ENCODE peak calls at places on chromosomes 2 and 18, in five cellular contexts. One of them, this sample, is unnamed. For H3K4me1, the result is how much of the 10 kb centered on the place peaks cover.

GRCh38 chr2:66575625-66576371 is 140.9 kb downstream of the MEIS1 start:
- DNase-seq in mesendoderm: peak
- DNase-seq in IMR-90: peak
- DNase-seq in H1: no peak
- DNase-seq in neuronal stem cell: peak
- DNase-seq in this sample: peak

GRCh38 chr2:196059491-196059960 is 9.1 kb downstream of the DNAH7 start:
- DNase-seq in mesendoderm: peak
- DNase-seq in neuronal stem cell: no peak
- DNase-seq in IMR-90: no peak
- DNase-seq in H1: no peak
- DNase-seq in this sample: no peak

GRCh38 chr2:180291060-180291459 is 284.0 kb upstream of the CWC22 start:
- DNase-seq in mesendoderm: no peak
- DNase-seq in neuronal stem cell: no peak
- DNase-seq in IMR-90: peak
- DNase-seq in H1: no peak
- DNase-seq in this sample: no peak

GRCh38 chr2:107363811-107364210 is 462.9 kb upstream of the RGPD4 start:
- DNase-seq in mesendoderm: no peak
- DNase-seq in H1: no peak
- DNase-seq in neuronal stem cell: no peak
- DNase-seq in IMR-90: no peak
- DNase-seq in this sample: no peak

GRCh38 chr2:66170681-66171234 is 264.2 kb upstream of the MEIS1 start:
- DNase-seq in mesendoderm: peak
- DNase-seq in H1: no peak
- DNase-seq in neuronal stem cell: no peak
- DNase-seq in IMR-90: peak
- DNase-seq in this sample: no peak

GRCh38 chr18:79519751-79520472 is 124.2 kb downstream of the NFATC1 start:
- DNase-seq in mesendoderm: peak
- DNase-seq in neuronal stem cell: no peak
- DNase-seq in H1: no peak
- DNase-seq in IMR-90: peak
- DNase-seq in this sample: no peak

GRCh38 chr18:61859118-61859517 is 33.7 kb downstream of the RNF152 start:
- DNase-seq in mesendoderm: no peak
- DNase-seq in IMR-90: no peak
- DNase-seq in H1: no peak
- DNase-seq in neuronal stem cell: no peak
- DNase-seq in this sample: no peak

GRCh38 chr2:10414000-10414451 is 34.1 kb downstream of the ODC1 start:
- DNase-seq in H1: no peak
- DNase-seq in IMR-90: peak
- DNase-seq in neuronal stem cell: no peak
- DNase-seq in mesendoderm: no peak
- DNase-seq in this sample: peak

GRCh38 chr2:3465844-3466481 is 53.4 kb downstream of the ADI1 start:
- DNase-seq in H1: no peak
- DNase-seq in mesendoderm: peak
- DNase-seq in neuronal stem cell: no peak
- DNase-seq in IMR-90: peak
- DNase-seq in this sample: peak

GRCh38 chr2:240449764-240450531 is 14.5 kb downstream of the GPC1 start:
- DNase-seq in IMR-90: peak
- DNase-seq in neuronal stem cell: no peak
- DNase-seq in H1: no peak
- DNase-seq in mesendoderm: peak
- DNase-seq in this sample: peak

GRCh38 chr18:12296457-12296856 is 11.6 kb upstream of the TUBB6 start:
- DNase-seq in mesendoderm: no peak
- DNase-seq in IMR-90: no peak
- DNase-seq in H1: no peak
- DNase-seq in neuronal stem cell: no peak
- DNase-seq in this sample: no peak

GRCh38 chr2:170714156-170715061 is 728 bp upstream of the SP5 start:
- DNase-seq in mesendoderm: peak
- DNase-seq in IMR-90: no peak
- DNase-seq in neuronal stem cell: peak
- DNase-seq in H1: no peak
- DNase-seq in this sample: no peak

GRCh38 chr18:52237551-52237950 is 102.4 kb upstream of the DCC start:
- DNase-seq in neuronal stem cell: no peak
- DNase-seq in mesendoderm: no peak
- DNase-seq in IMR-90: peak
- DNase-seq in H1: no peak
- DNase-seq in this sample: no peak

GRCh38 chr2:106843001-106843909 is 42.7 kb downstream of the ST6GAL2 start:
- DNase-seq in IMR-90: no peak
- DNase-seq in mesendoderm: no peak
- DNase-seq in H1: no peak
- DNase-seq in neuronal stem cell: no peak
- DNase-seq in this sample: no peak

GRCh38 chr2:115161531-115162453 is 719.4 kb downstream of the DPP10 start:
- DNase-seq in IMR-90: no peak
- DNase-seq in mesendoderm: peak
- DNase-seq in H1: peak
- DNase-seq in neuronal stem cell: peak
- DNase-seq in this sample: no peak

GRCh38 chr2:48849770-48850169 is 94.2 kb upstream of the LHCGR start:
- DNase-seq in H1: no peak
- DNase-seq in IMR-90: peak
- DNase-seq in neuronal stem cell: no peak
- DNase-seq in mesendoderm: no peak
- DNase-seq in this sample: no peak

GRCh38 chr18:46291149-46291548 is 187.0 kb downstream of the HAUS1 start:
- DNase-seq in IMR-90: no peak
- DNase-seq in H1: no peak
- DNase-seq in neuronal stem cell: no peak
- DNase-seq in mesendoderm: no peak
- DNase-seq in this sample: no peak

GRCh38 chr2:184154438-184154837 is 443.9 kb upstream of the ZNF804A start:
- DNase-seq in neuronal stem cell: no peak
- DNase-seq in H1: no peak
- DNase-seq in mesendoderm: peak
- DNase-seq in IMR-90: no peak
- DNase-seq in this sample: peak

GRCh38 chr2:226979004-226979403 is 143.2 kb downstream of the RHBDD1 start:
- DNase-seq in H1: no peak
- DNase-seq in IMR-90: no peak
- DNase-seq in mesendoderm: peak
- DNase-seq in neuronal stem cell: no peak
- DNase-seq in this sample: no peak

GRCh38 chr2:149161481-149162225 is 123.2 kb downstream of the LYPD6B start:
- DNase-seq in neuronal stem cell: no peak
- DNase-seq in mesendoderm: no peak
- DNase-seq in IMR-90: no peak
- DNase-seq in H1: no peak
- DNase-seq in this sample: peak

GRCh38 chr2:180847073-180847472 is 133.3 kb upstream of the UBE2E3 start:
- DNase-seq in H1: no peak
- DNase-seq in IMR-90: no peak
- DNase-seq in mesendoderm: no peak
- DNase-seq in neuronal stem cell: no peak
- DNase-seq in this sample: no peak

GRCh38 chr2:200788129-200788718 is 23.5 kb upstream of the BZW1 start:
- DNase-seq in neuronal stem cell: no peak
- DNase-seq in H1: no peak
- DNase-seq in mesendoderm: no peak
- DNase-seq in IMR-90: peak
- DNase-seq in this sample: peak

GRCh38 chr2:166521155-166521554 is 27.1 kb upstream of the SCN7A start:
- DNase-seq in mesendoderm: no peak
- DNase-seq in neuronal stem cell: no peak
- DNase-seq in H1: no peak
- DNase-seq in IMR-90: peak
- DNase-seq in this sample: no peak

GRCh38 chr2:47339745-47340541 is 63.0 kb upstream of the MSH2 start:
- DNase-seq in H1: no peak
- DNase-seq in IMR-90: peak
- DNase-seq in mesendoderm: peak
- DNase-seq in neuronal stem cell: no peak
- DNase-seq in this sample: peak

GRCh38 chr2:226673314-226673723 is 126.3 kb downstream of the IRS1 start:
- DNase-seq in mesendoderm: peak
- DNase-seq in H1: no peak
- DNase-seq in IMR-90: peak
- DNase-seq in neuronal stem cell: no peak
- DNase-seq in this sample: peak

GRCh38 chr2:219399716-219400478 is 12.2 kb upstream of the DNPEP start:
- DNase-seq in neuronal stem cell: no peak
- DNase-seq in mesendoderm: no peak
- DNase-seq in IMR-90: no peak
- DNase-seq in H1: no peak
- DNase-seq in this sample: peak

GRCh38 chr2:130766711-130767407 is 11.5 kb downstream of the AMER3 start:
- DNase-seq in H1: no peak
- DNase-seq in mesendoderm: no peak
- DNase-seq in neuronal stem cell: no peak
- DNase-seq in IMR-90: no peak
- DNase-seq in this sample: no peak

GRCh38 chr2:176461098-176461497 is 191.9 kb downstream of the MTX2 start:
- DNase-seq in mesendoderm: peak
- DNase-seq in neuronal stem cell: no peak
- DNase-seq in H1: no peak
- DNase-seq in IMR-90: peak
- DNase-seq in this sample: peak

GRCh38 chr2:217270089-217270800 is 410.4 kb upstream of the TNP1 start:
- DNase-seq in mesendoderm: peak
- DNase-seq in neuronal stem cell: peak
- DNase-seq in H1: peak
- DNase-seq in IMR-90: no peak
- DNase-seq in this sample: no peak

GRCh38 chr2:240813231-240813921 is 6.6 kb downstream of the KIF1A start:
- DNase-seq in mesendoderm: no peak
- DNase-seq in H1: no peak
- DNase-seq in neuronal stem cell: no peak
- DNase-seq in IMR-90: no peak
- DNase-seq in this sample: no peak

GRCh38 chr2:6493266-6493665 is 372.4 kb downstream of the CMPK2 start:
- DNase-seq in IMR-90: no peak
- DNase-seq in H1: no peak
- DNase-seq in neuronal stem cell: no peak
- DNase-seq in mesendoderm: no peak
- DNase-seq in this sample: no peak

GRCh38 chr2:126894585-126895182 is 4.0 kb upstream of the TEX51 start:
- DNase-seq in IMR-90: no peak
- DNase-seq in H1: no peak
- DNase-seq in mesendoderm: no peak
- DNase-seq in neuronal stem cell: no peak
- DNase-seq in this sample: no peak

DNA sequence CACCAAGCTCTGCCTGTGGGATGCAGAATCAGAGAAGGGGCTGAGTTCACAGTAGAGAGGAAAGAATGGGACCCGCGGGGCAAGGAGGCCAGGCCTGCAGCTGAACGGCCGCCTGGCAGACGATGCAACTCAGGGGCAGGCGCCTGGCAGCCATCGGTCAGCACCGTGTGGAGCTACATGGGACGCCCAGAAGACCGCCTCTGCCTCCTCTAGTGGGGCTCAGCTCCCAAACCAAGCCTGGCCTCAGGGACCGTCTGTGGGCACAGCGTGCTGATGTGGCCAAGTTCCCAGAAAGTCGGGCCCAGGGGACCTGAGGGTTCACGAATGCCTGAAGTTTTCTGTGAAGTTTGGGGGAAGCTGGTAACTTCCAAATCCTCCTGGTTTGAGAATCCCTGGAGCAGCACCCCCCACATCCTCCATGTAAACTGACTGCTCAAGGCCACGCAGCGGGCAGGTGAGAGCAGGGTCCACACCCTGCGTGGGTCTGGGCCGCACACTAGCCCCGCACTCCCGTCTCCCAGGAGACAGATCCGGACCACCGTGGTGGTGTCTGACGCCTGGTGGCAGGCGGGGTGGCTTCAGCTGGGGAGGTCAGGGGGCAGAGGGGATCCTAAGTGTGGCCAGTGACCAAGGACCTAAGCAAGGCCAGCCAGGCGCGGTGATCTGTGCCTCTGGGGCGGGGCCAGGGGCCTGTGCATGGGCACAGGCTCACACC is 14.6 kb downstream of the SNORC start:
- DNase-seq in H1: no peak
- DNase-seq in neuronal stem cell: no peak
- DNase-seq in IMR-90: no peak
- DNase-seq in mesendoderm: no peak
- DNase-seq in this sample: no peak
- H2BK15ac ChIP-seq in H1: no peak
- H2BK15ac ChIP-seq in neuronal stem cell: no peak
- H2BK15ac ChIP-seq in IMR-90: no peak
- H2BK15ac ChIP-seq in mesendoderm: no peak
- H2BK15ac ChIP-seq in this sample: peak

DNA sequence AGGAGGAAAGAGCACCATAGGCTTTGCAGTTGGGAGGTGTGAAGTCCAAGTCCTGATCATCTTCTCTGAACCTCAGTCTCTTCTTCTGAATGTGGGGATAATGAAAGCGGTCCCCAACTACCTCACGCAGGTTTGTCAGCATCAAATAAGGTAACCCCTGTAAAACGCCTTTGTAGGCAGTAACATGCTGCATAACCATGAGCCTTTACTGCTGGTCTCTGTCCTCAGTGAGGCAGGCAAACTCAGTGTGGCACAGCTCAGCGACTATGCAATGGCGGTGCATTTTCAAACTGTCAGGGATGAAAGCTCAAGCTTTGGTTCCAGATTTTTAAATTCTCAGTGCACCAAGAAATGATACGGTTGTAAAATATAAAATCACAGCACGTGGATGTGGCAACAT is 46.1 kb downstream of the DNMT3A start:
- DNase-seq in IMR-90: no peak
- DNase-seq in neuronal stem cell: no peak
- DNase-seq in mesendoderm: no peak
- DNase-seq in H1: no peak
- DNase-seq in this sample: no peak
- H3K4me3 ChIP-seq in IMR-90: no peak
- H3K4me3 ChIP-seq in neuronal stem cell: no peak
- H3K4me3 ChIP-seq in mesendoderm: no peak
- H3K4me3 ChIP-seq in H1: no peak
- H3K4me3 ChIP-seq in this sample: no peak

GRCh38 chr2:36965196-36965595 is 1.1 kb downstream of the STRN start:
- DNase-seq in mesendoderm: peak
- DNase-seq in H1: no peak
- DNase-seq in neuronal stem cell: no peak
- DNase-seq in IMR-90: peak
- DNase-seq in this sample: peak
- H3K4me1 ChIP-seq in mesendoderm: under half
- H3K4me1 ChIP-seq in H1: under half
- H3K4me1 ChIP-seq in neuronal stem cell: under half
- H3K4me1 ChIP-seq in IMR-90: under half
- H3K4me1 ChIP-seq in this sample: under half

DNA sequence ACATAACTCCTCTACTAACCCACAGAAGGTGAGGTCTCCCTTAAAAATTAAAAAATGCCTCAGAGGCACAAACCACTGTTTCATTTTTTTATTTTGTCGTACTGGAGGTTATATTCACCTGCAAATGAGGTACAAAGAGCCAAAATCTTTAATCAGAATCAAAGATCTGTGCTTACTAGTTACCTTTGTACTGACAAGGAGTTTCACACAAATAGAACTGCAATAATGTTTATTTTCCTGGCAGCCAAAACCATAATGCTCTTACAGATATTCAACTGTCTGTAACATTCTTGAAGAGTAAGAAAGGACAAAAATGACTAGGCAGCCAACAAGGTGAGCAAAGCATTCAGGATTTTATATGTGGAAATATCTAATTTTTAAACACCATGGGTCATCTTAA is 105.1 kb upstream of the NOL4 start:
- DNase-seq in IMR-90: no peak
- DNase-seq in neuronal stem cell: no peak
- DNase-seq in mesendoderm: no peak
- DNase-seq in H1: no peak
- DNase-seq in this sample: no peak
- H2BK15ac ChIP-seq in IMR-90: no peak
- H2BK15ac ChIP-seq in neuronal stem cell: no peak
- H2BK15ac ChIP-seq in mesendoderm: no peak
- H2BK15ac ChIP-seq in H1: no peak
- H2BK15ac ChIP-seq in this sample: no peak